ENCODE peak calls at places on chromosome 19, in six cellular contexts. T is progenitor cell of endocrine pancreas; G is EL; J is hippocampal formation; Y is CD8-positive, alpha-beta memory T cell; I is mucosa of gallbladder. L is an unnamed sample.

GRCh38 chr19:13938361-13939027 is at the start of gene PODNL1:
- DNase-seq in T (no peak), G (peak; percentile 79), J (no peak), Y (no peak), I (no peak), L (no peak)

GRCh38 chr19:29636553-29637325 is 28.5 kb upstream of the PLEKHF1 start:
- DNase-seq in T (no peak), G (no peak), J (no peak), Y (no peak), I (no peak), L (no peak)

GRCh38 chr19:42351079-42351735 is 25.8 kb downstream of the MEGF8 start:
- DNase-seq in T (no peak), G (no peak), J (no peak), Y (no peak), I (no peak), L (no peak)

GRCh38 chr19:23482829-23483228 is 87.6 kb upstream of the ZNF91 start:
- DNase-seq in T (no peak), G (peak; percentile 27), J (no peak), Y (no peak), I (no peak), L (no peak)

GRCh38 chr19:4375164-4375619 is 25.2 kb downstream of the SH3GL1 start:
- DNase-seq in T (peak; percentile 61), G (peak; percentile 50), J (no peak), Y (no peak), I (peak; percentile 64), L (no peak)

GRCh38 chr19:19238126-19238894 is 26.6 kb downstream of the NCAN start:
- DNase-seq in T (no peak), G (no peak), J (no peak), Y (no peak), I (no peak), L (no peak)

GRCh38 chr19:29872224-29872731 is 60.5 kb downstream of the CCNE1 start:
- DNase-seq in T (no peak), G (no peak), J (no peak), Y (no peak), I (no peak), L (no peak)

GRCh38 chr19:4347521-4347920 is 4.2 kb downstream of the MPND start:
- DNase-seq in T (no peak), G (no peak), J (no peak), Y (no peak), I (no peak), L (no peak)

GRCh38 chr19:29645911-29646310 is 19.4 kb upstream of the PLEKHF1 start:
- DNase-seq in T (no peak), G (peak; percentile 57), J (no peak), Y (no peak), I (no peak), L (no peak)

GRCh38 chr19:55820037-55820436 is 11.8 kb downstream of the NLRP11 start:
- DNase-seq in T (no peak), G (no peak), J (no peak), Y (no peak), I (no peak), L (peak; percentile 9)

GRCh38 chr19:47260476-47260875 is 4.2 kb downstream of the CCDC9 start:
- DNase-seq in T (no peak), G (no peak), J (no peak), Y (no peak), I (no peak), L (no peak)

GRCh38 chr19:47155141-47155540 is 24.5 kb downstream of the SAE1 start:
- DNase-seq in T (no peak), G (no peak), J (no peak), Y (no peak), I (peak; percentile 14), L (no peak)

GRCh38 chr19:1875646-1876493 is 9.4 kb downstream of the ABHD17A start:
- DNase-seq in T (peak; percentile 76), G (peak; percentile 90), J (peak; percentile 90), Y (peak; percentile 86), I (peak; percentile 93), L (peak; percentile 82)

GRCh38 chr19:41484822-41485221 is 41.9 kb downstream of the ERICH4 start:
- DNase-seq in T (no peak), G (no peak), J (no peak), Y (no peak), I (no peak), L (no peak)

L was measured in C1 segment of cervical spinal cord.